ENCODE peak calls at places on chromosomes 13 and 19, in nine cellular contexts. One of them, this sample, is unnamed.

GRCh38 chr19:49889687-49890348 is 6.9 kb downstream of the IL4I1 start:
- DNase-seq in stimulated activated CD4-positive, alpha-beta T cell treated with anti-CD3 and anti-CD28 coated beads, Interleukin-1b, Interleukin-23, amount 100 ng/mL, for 24 hours: peak
- DNase-seq in ELR: no peak
- DNase-seq in T-helper 2 cell: peak
- DNase-seq in NCI-H446 treated with DMSO at 0.1 percent for 48 hours: no peak
- DNase-seq in naive thymus-derived CD8-positive, alpha-beta T cell: peak
- DNase-seq in NCI-H1105: no peak
- DNase-seq in cerebellar cortex: peak
- DNase-seq in iPS DF 19.7: no peak
- DNase-seq in this sample: peak

GRCh38 chr13:24279706-24280105 is 29.7 kb upstream of the C1QTNF9 start:
- DNase-seq in stimulated activated CD4-positive, alpha-beta T cell treated with anti-CD3 and anti-CD28 coated beads, Interleukin-1b, Interleukin-23, amount 100 ng/mL, for 24 hours: no peak
- DNase-seq in ELR: no peak
- DNase-seq in T-helper 2 cell: no peak
- DNase-seq in NCI-H446 treated with DMSO at 0.1 percent for 48 hours: no peak
- DNase-seq in naive thymus-derived CD8-positive, alpha-beta T cell: no peak
- DNase-seq in NCI-H1105: no peak
- DNase-seq in cerebellar cortex: no peak
- DNase-seq in iPS DF 19.7: no peak
- DNase-seq in this sample: no peak

GRCh38 chr19:50896591-50897190 is 14.5 kb downstream of the KLK4 start:
- DNase-seq in stimulated activated CD4-positive, alpha-beta T cell treated with anti-CD3 and anti-CD28 coated beads, Interleukin-1b, Interleukin-23, amount 100 ng/mL, for 24 hours: no peak
- DNase-seq in ELR: peak
- DNase-seq in T-helper 2 cell: no peak
- DNase-seq in NCI-H446 treated with DMSO at 0.1 percent for 48 hours: no peak
- DNase-seq in naive thymus-derived CD8-positive, alpha-beta T cell: no peak
- DNase-seq in NCI-H1105: no peak
- DNase-seq in cerebellar cortex: no peak
- DNase-seq in iPS DF 19.7: no peak
- DNase-seq in this sample: no peak

GRCh38 chr19:51323481-51323891 is 12.0 kb downstream of the IGLON5 start:
- DNase-seq in stimulated activated CD4-positive, alpha-beta T cell treated with anti-CD3 and anti-CD28 coated beads, Interleukin-1b, Interleukin-23, amount 100 ng/mL, for 24 hours: no peak
- DNase-seq in ELR: no peak
- DNase-seq in T-helper 2 cell: no peak
- DNase-seq in NCI-H446 treated with DMSO at 0.1 percent for 48 hours: no peak
- DNase-seq in naive thymus-derived CD8-positive, alpha-beta T cell: no peak
- DNase-seq in NCI-H1105: no peak
- DNase-seq in cerebellar cortex: no peak
- DNase-seq in iPS DF 19.7: no peak
- DNase-seq in this sample: no peak

GRCh38 chr13:26508885-26509284 is 48.6 kb upstream of the WASF3 start:
- DNase-seq in stimulated activated CD4-positive, alpha-beta T cell treated with anti-CD3 and anti-CD28 coated beads, Interleukin-1b, Interleukin-23, amount 100 ng/mL, for 24 hours: no peak
- DNase-seq in ELR: peak
- DNase-seq in T-helper 2 cell: no peak
- DNase-seq in NCI-H446 treated with DMSO at 0.1 percent for 48 hours: peak
- DNase-seq in naive thymus-derived CD8-positive, alpha-beta T cell: no peak
- DNase-seq in NCI-H1105: no peak
- DNase-seq in cerebellar cortex: no peak
- DNase-seq in iPS DF 19.7: no peak
- DNase-seq in this sample: no peak

GRCh38 chr19:840519-841206 is at the start of gene PRTN3:
- DNase-seq in stimulated activated CD4-positive, alpha-beta T cell treated with anti-CD3 and anti-CD28 coated beads, Interleukin-1b, Interleukin-23, amount 100 ng/mL, for 24 hours: no peak
- DNase-seq in ELR: no peak
- DNase-seq in T-helper 2 cell: no peak
- DNase-seq in NCI-H446 treated with DMSO at 0.1 percent for 48 hours: no peak
- DNase-seq in naive thymus-derived CD8-positive, alpha-beta T cell: no peak
- DNase-seq in NCI-H1105: no peak
- DNase-seq in cerebellar cortex: no peak
- DNase-seq in iPS DF 19.7: no peak
- DNase-seq in this sample: no peak

GRCh38 chr19:55661826-55662225 is 7.0 kb downstream of the U2AF2 start:
- DNase-seq in stimulated activated CD4-positive, alpha-beta T cell treated with anti-CD3 and anti-CD28 coated beads, Interleukin-1b, Interleukin-23, amount 100 ng/mL, for 24 hours: no peak
- DNase-seq in ELR: no peak
- DNase-seq in T-helper 2 cell: no peak
- DNase-seq in NCI-H446 treated with DMSO at 0.1 percent for 48 hours: no peak
- DNase-seq in naive thymus-derived CD8-positive, alpha-beta T cell: no peak
- DNase-seq in NCI-H1105: no peak
- DNase-seq in cerebellar cortex: no peak
- DNase-seq in iPS DF 19.7: no peak
- DNase-seq in this sample: no peak

GRCh38 chr19:19647037-19647835 is 3.8 kb upstream of the GMIP start:
- DNase-seq in stimulated activated CD4-positive, alpha-beta T cell treated with anti-CD3 and anti-CD28 coated beads, Interleukin-1b, Interleukin-23, amount 100 ng/mL, for 24 hours: no peak
- DNase-seq in ELR: no peak
- DNase-seq in T-helper 2 cell: no peak
- DNase-seq in NCI-H446 treated with DMSO at 0.1 percent for 48 hours: no peak
- DNase-seq in naive thymus-derived CD8-positive, alpha-beta T cell: no peak
- DNase-seq in NCI-H1105: no peak
- DNase-seq in cerebellar cortex: no peak
- DNase-seq in iPS DF 19.7: no peak
- DNase-seq in this sample: no peak

GRCh38 chr13:39282400-39282972 is 244.2 kb downstream of the NHLRC3 start:
- DNase-seq in stimulated activated CD4-positive, alpha-beta T cell treated with anti-CD3 and anti-CD28 coated beads, Interleukin-1b, Interleukin-23, amount 100 ng/mL, for 24 hours: no peak
- DNase-seq in ELR: no peak
- DNase-seq in T-helper 2 cell: no peak
- DNase-seq in NCI-H446 treated with DMSO at 0.1 percent for 48 hours: no peak
- DNase-seq in naive thymus-derived CD8-positive, alpha-beta T cell: no peak
- DNase-seq in NCI-H1105: no peak
- DNase-seq in cerebellar cortex: no peak
- DNase-seq in iPS DF 19.7: no peak
- DNase-seq in this sample: no peak

GRCh38 chr19:14440049-14440448 is 6.9 kb downstream of the PKN1 start:
- DNase-seq in stimulated activated CD4-positive, alpha-beta T cell treated with anti-CD3 and anti-CD28 coated beads, Interleukin-1b, Interleukin-23, amount 100 ng/mL, for 24 hours: no peak
- DNase-seq in ELR: no peak
- DNase-seq in T-helper 2 cell: peak
- DNase-seq in NCI-H446 treated with DMSO at 0.1 percent for 48 hours: no peak
- DNase-seq in naive thymus-derived CD8-positive, alpha-beta T cell: peak
- DNase-seq in NCI-H1105: no peak
- DNase-seq in cerebellar cortex: no peak
- DNase-seq in iPS DF 19.7: no peak
- DNase-seq in this sample: peak

GRCh38 chr19:34332027-34332786 is 32.8 kb upstream of the GPI start:
- DNase-seq in stimulated activated CD4-positive, alpha-beta T cell treated with anti-CD3 and anti-CD28 coated beads, Interleukin-1b, Interleukin-23, amount 100 ng/mL, for 24 hours: no peak
- DNase-seq in ELR: peak
- DNase-seq in T-helper 2 cell: no peak
- DNase-seq in NCI-H446 treated with DMSO at 0.1 percent for 48 hours: no peak
- DNase-seq in naive thymus-derived CD8-positive, alpha-beta T cell: no peak
- DNase-seq in NCI-H1105: no peak
- DNase-seq in cerebellar cortex: no peak
- DNase-seq in iPS DF 19.7: no peak
- DNase-seq in this sample: no peak

GRCh38 chr13:19074519-19074918 is 107.1 kb downstream of the TUBA3C start:
- DNase-seq in stimulated activated CD4-positive, alpha-beta T cell treated with anti-CD3 and anti-CD28 coated beads, Interleukin-1b, Interleukin-23, amount 100 ng/mL, for 24 hours: no peak
- DNase-seq in ELR: no peak
- DNase-seq in T-helper 2 cell: no peak
- DNase-seq in NCI-H446 treated with DMSO at 0.1 percent for 48 hours: no peak
- DNase-seq in naive thymus-derived CD8-positive, alpha-beta T cell: no peak
- DNase-seq in NCI-H1105: no peak
- DNase-seq in cerebellar cortex: no peak
- DNase-seq in iPS DF 19.7: no peak
- DNase-seq in this sample: no peak

GRCh38 chr13:45623516-45624090 is 8.1 kb upstream of the ERICH6B start:
- DNase-seq in stimulated activated CD4-positive, alpha-beta T cell treated with anti-CD3 and anti-CD28 coated beads, Interleukin-1b, Interleukin-23, amount 100 ng/mL, for 24 hours: no peak
- DNase-seq in ELR: peak
- DNase-seq in T-helper 2 cell: no peak
- DNase-seq in NCI-H446 treated with DMSO at 0.1 percent for 48 hours: no peak
- DNase-seq in naive thymus-derived CD8-positive, alpha-beta T cell: peak
- DNase-seq in NCI-H1105: no peak
- DNase-seq in cerebellar cortex: peak
- DNase-seq in iPS DF 19.7: no peak
- DNase-seq in this sample: no peak

GRCh38 chr13:76148926-76149325 is 512.8 kb downstream of the LMO7 start:
- DNase-seq in stimulated activated CD4-positive, alpha-beta T cell treated with anti-CD3 and anti-CD28 coated beads, Interleukin-1b, Interleukin-23, amount 100 ng/mL, for 24 hours: no peak
- DNase-seq in ELR: peak
- DNase-seq in T-helper 2 cell: no peak
- DNase-seq in NCI-H446 treated with DMSO at 0.1 percent for 48 hours: no peak
- DNase-seq in naive thymus-derived CD8-positive, alpha-beta T cell: no peak
- DNase-seq in NCI-H1105: no peak
- DNase-seq in cerebellar cortex: no peak
- DNase-seq in iPS DF 19.7: no peak
- DNase-seq in this sample: no peak

GRCh38 chr13:77300176-77301141 is 26.4 kb downstream of the MYCBP2 start:
- DNase-seq in stimulated activated CD4-positive, alpha-beta T cell treated with anti-CD3 and anti-CD28 coated beads, Interleukin-1b, Interleukin-23, amount 100 ng/mL, for 24 hours: no peak
- DNase-seq in ELR: peak
- DNase-seq in T-helper 2 cell: no peak
- DNase-seq in NCI-H446 treated with DMSO at 0.1 percent for 48 hours: no peak
- DNase-seq in naive thymus-derived CD8-positive, alpha-beta T cell: no peak
- DNase-seq in NCI-H1105: no peak
- DNase-seq in cerebellar cortex: no peak
- DNase-seq in iPS DF 19.7: no peak
- DNase-seq in this sample: no peak

GRCh38 chr19:48501446-48501960 is 10.1 kb downstream of the LMTK3 start:
- DNase-seq in stimulated activated CD4-positive, alpha-beta T cell treated with anti-CD3 and anti-CD28 coated beads, Interleukin-1b, Interleukin-23, amount 100 ng/mL, for 24 hours: no peak
- DNase-seq in ELR: no peak
- DNase-seq in T-helper 2 cell: no peak
- DNase-seq in NCI-H446 treated with DMSO at 0.1 percent for 48 hours: no peak
- DNase-seq in naive thymus-derived CD8-positive, alpha-beta T cell: peak
- DNase-seq in NCI-H1105: peak
- DNase-seq in cerebellar cortex: peak
- DNase-seq in iPS DF 19.7: peak
- DNase-seq in this sample: peak

GRCh38 chr13:42968906-42969305 is 23.1 kb downstream of the EPSTI1 start:
- DNase-seq in stimulated activated CD4-positive, alpha-beta T cell treated with anti-CD3 and anti-CD28 coated beads, Interleukin-1b, Interleukin-23, amount 100 ng/mL, for 24 hours: no peak
- DNase-seq in ELR: no peak
- DNase-seq in T-helper 2 cell: no peak
- DNase-seq in NCI-H446 treated with DMSO at 0.1 percent for 48 hours: no peak
- DNase-seq in naive thymus-derived CD8-positive, alpha-beta T cell: no peak
- DNase-seq in NCI-H1105: no peak
- DNase-seq in cerebellar cortex: no peak
- DNase-seq in iPS DF 19.7: peak
- DNase-seq in this sample: no peak

GRCh38 chr13:82800391-82800790 is 1081.9 kb downstream of the SLITRK1 start:
- DNase-seq in stimulated activated CD4-positive, alpha-beta T cell treated with anti-CD3 and anti-CD28 coated beads, Interleukin-1b, Interleukin-23, amount 100 ng/mL, for 24 hours: no peak
- DNase-seq in ELR: peak
- DNase-seq in T-helper 2 cell: no peak
- DNase-seq in NCI-H446 treated with DMSO at 0.1 percent for 48 hours: no peak
- DNase-seq in naive thymus-derived CD8-positive, alpha-beta T cell: no peak
- DNase-seq in NCI-H1105: no peak
- DNase-seq in cerebellar cortex: no peak
- DNase-seq in iPS DF 19.7: no peak
- DNase-seq in this sample: no peak

GRCh38 chr13:75331792-75332349 is 150.1 kb downstream of the TBC1D4 start:
- DNase-seq in stimulated activated CD4-positive, alpha-beta T cell treated with anti-CD3 and anti-CD28 coated beads, Interleukin-1b, Interleukin-23, amount 100 ng/mL, for 24 hours: no peak
- DNase-seq in ELR: no peak
- DNase-seq in T-helper 2 cell: no peak
- DNase-seq in NCI-H446 treated with DMSO at 0.1 percent for 48 hours: no peak
- DNase-seq in naive thymus-derived CD8-positive, alpha-beta T cell: no peak
- DNase-seq in NCI-H1105: no peak
- DNase-seq in cerebellar cortex: no peak
- DNase-seq in iPS DF 19.7: no peak
- DNase-seq in this sample: no peak

GRCh38 chr13:73177911-73178565 is 119.2 kb downstream of the KLF5 start:
- DNase-seq in stimulated activated CD4-positive, alpha-beta T cell treated with anti-CD3 and anti-CD28 coated beads, Interleukin-1b, Interleukin-23, amount 100 ng/mL, for 24 hours: no peak
- DNase-seq in ELR: no peak
- DNase-seq in T-helper 2 cell: no peak
- DNase-seq in NCI-H446 treated with DMSO at 0.1 percent for 48 hours: no peak
- DNase-seq in naive thymus-derived CD8-positive, alpha-beta T cell: no peak
- DNase-seq in NCI-H1105: no peak
- DNase-seq in cerebellar cortex: no peak
- DNase-seq in iPS DF 19.7: no peak
- DNase-seq in this sample: no peak

GRCh38 chr19:5907216-5907615 is 2.5 kb downstream of the VMAC start:
- DNase-seq in stimulated activated CD4-positive, alpha-beta T cell treated with anti-CD3 and anti-CD28 coated beads, Interleukin-1b, Interleukin-23, amount 100 ng/mL, for 24 hours: no peak
- DNase-seq in ELR: no peak
- DNase-seq in T-helper 2 cell: no peak
- DNase-seq in NCI-H446 treated with DMSO at 0.1 percent for 48 hours: no peak
- DNase-seq in naive thymus-derived CD8-positive, alpha-beta T cell: no peak
- DNase-seq in NCI-H1105: no peak
- DNase-seq in cerebellar cortex: no peak
- DNase-seq in iPS DF 19.7: no peak
- DNase-seq in this sample: no peak

GRCh38 chr13:46089213-46089612 is 15.6 kb downstream of the CPB2 start:
- DNase-seq in stimulated activated CD4-positive, alpha-beta T cell treated with anti-CD3 and anti-CD28 coated beads, Interleukin-1b, Interleukin-23, amount 100 ng/mL, for 24 hours: no peak
- DNase-seq in ELR: no peak
- DNase-seq in T-helper 2 cell: no peak
- DNase-seq in NCI-H446 treated with DMSO at 0.1 percent for 48 hours: no peak
- DNase-seq in naive thymus-derived CD8-positive, alpha-beta T cell: no peak
- DNase-seq in NCI-H1105: no peak
- DNase-seq in cerebellar cortex: no peak
- DNase-seq in iPS DF 19.7: no peak
- DNase-seq in this sample: no peak

GRCh38 chr19:5547881-5548280 is 19.9 kb downstream of the TINCR start:
- DNase-seq in stimulated activated CD4-positive, alpha-beta T cell treated with anti-CD3 and anti-CD28 coated beads, Interleukin-1b, Interleukin-23, amount 100 ng/mL, for 24 hours: no peak
- DNase-seq in ELR: peak
- DNase-seq in T-helper 2 cell: no peak
- DNase-seq in NCI-H446 treated with DMSO at 0.1 percent for 48 hours: no peak
- DNase-seq in naive thymus-derived CD8-positive, alpha-beta T cell: no peak
- DNase-seq in NCI-H1105: no peak
- DNase-seq in cerebellar cortex: peak
- DNase-seq in iPS DF 19.7: no peak
- DNase-seq in this sample: no peak

GRCh38 chr19:10454267-10454666 is 33.9 kb downstream of the PDE4A start:
- DNase-seq in stimulated activated CD4-positive, alpha-beta T cell treated with anti-CD3 and anti-CD28 coated beads, Interleukin-1b, Interleukin-23, amount 100 ng/mL, for 24 hours: no peak
- DNase-seq in ELR: peak
- DNase-seq in T-helper 2 cell: no peak
- DNase-seq in NCI-H446 treated with DMSO at 0.1 percent for 48 hours: no peak
- DNase-seq in naive thymus-derived CD8-positive, alpha-beta T cell: no peak
- DNase-seq in NCI-H1105: peak
- DNase-seq in cerebellar cortex: peak
- DNase-seq in iPS DF 19.7: peak
- DNase-seq in this sample: no peak

This sample was measured in T-cell.